ENCODE peak calls at places on chromosomes 5 and 9, in ten cellular contexts. One of them, this sample, is unnamed.

GRCh38 chr5:13957032-13957645 is 12.7 kb upstream of the DNAH5 start:
- DNase-seq in mesenchymal stem cell: peak; percentile 71
- DNase-seq in neuronal stem cell: peak; percentile 56
- DNase-seq in HCT116: peak; percentile 41
- DNase-seq in tibial artery: no peak
- DNase-seq in adipocyte: peak; percentile 76
- DNase-seq in CD4-positive, alpha-beta memory T cell: no peak
- DNase-seq in lung: no peak
- DNase-seq in GM23338: peak; percentile 89
- DNase-seq in tibial nerve: no peak
- DNase-seq in this sample: no peak

GRCh38 chr9:127741831-127742434 is 6.8 kb upstream of the TOR2A start:
- DNase-seq in lung: peak; percentile 82
- DNase-seq in CD4-positive, alpha-beta memory T cell: no peak
- DNase-seq in neuronal stem cell: peak; percentile 91
- DNase-seq in GM23338: peak; percentile 99
- DNase-seq in tibial nerve: no peak
- DNase-seq in HCT116: peak; percentile 18
- DNase-seq in tibial artery: no peak
- DNase-seq in mesenchymal stem cell: peak; percentile 81
- DNase-seq in adipocyte: peak; percentile 9
- DNase-seq in this sample: no peak

GRCh38 chr9:97501177-97501971 is at the start of gene TMOD1:
- DNase-seq in GM23338: peak; percentile 73
- DNase-seq in adipocyte: peak; percentile 76
- DNase-seq in mesenchymal stem cell: peak; percentile 48
- DNase-seq in CD4-positive, alpha-beta memory T cell: no peak
- DNase-seq in tibial artery: peak; percentile 90
- DNase-seq in tibial nerve: peak; percentile 52
- DNase-seq in lung: peak; percentile 51
- DNase-seq in HCT116: peak; percentile 23
- DNase-seq in neuronal stem cell: peak; percentile 37
- DNase-seq in this sample: peak; percentile 67

GRCh38 chr5:135386096-135386495 is 12.9 kb downstream of the MACROH2A1 start:
- DNase-seq in GM23338: no peak
- DNase-seq in HCT116: no peak
- DNase-seq in neuronal stem cell: no peak
- DNase-seq in lung: no peak
- DNase-seq in adipocyte: no peak
- DNase-seq in tibial artery: no peak
- DNase-seq in CD4-positive, alpha-beta memory T cell: no peak
- DNase-seq in mesenchymal stem cell: no peak
- DNase-seq in tibial nerve: no peak
- DNase-seq in this sample: no peak

GRCh38 chr5:84634256-84634655 is 249.6 kb upstream of the EDIL3 start:
- DNase-seq in CD4-positive, alpha-beta memory T cell: no peak
- DNase-seq in neuronal stem cell: no peak
- DNase-seq in tibial nerve: no peak
- DNase-seq in adipocyte: no peak
- DNase-seq in tibial artery: no peak
- DNase-seq in mesenchymal stem cell: no peak
- DNase-seq in lung: no peak
- DNase-seq in GM23338: no peak
- DNase-seq in HCT116: no peak
- DNase-seq in this sample: no peak

GRCh38 chr9:93670208-93671029 is 94.0 kb downstream of the PHF2 start:
- DNase-seq in adipocyte: peak; percentile 11
- DNase-seq in CD4-positive, alpha-beta memory T cell: no peak
- DNase-seq in lung: no peak
- DNase-seq in tibial nerve: no peak
- DNase-seq in tibial artery: peak; percentile 62
- DNase-seq in mesenchymal stem cell: peak; percentile 46
- DNase-seq in HCT116: no peak
- DNase-seq in GM23338: no peak
- DNase-seq in neuronal stem cell: no peak
- DNase-seq in this sample: no peak

GRCh38 chr5:138819065-138819464 is 56.1 kb downstream of the LRRTM2 start:
- DNase-seq in CD4-positive, alpha-beta memory T cell: no peak
- DNase-seq in lung: no peak
- DNase-seq in GM23338: peak; percentile 28
- DNase-seq in tibial artery: no peak
- DNase-seq in adipocyte: no peak
- DNase-seq in neuronal stem cell: no peak
- DNase-seq in mesenchymal stem cell: no peak
- DNase-seq in HCT116: no peak
- DNase-seq in tibial nerve: no peak
- DNase-seq in this sample: no peak

GRCh38 chr9:7879551-7880245 is 80.1 kb upstream of the DMAC1 start:
- DNase-seq in GM23338: peak; percentile 48
- DNase-seq in HCT116: no peak
- DNase-seq in adipocyte: no peak
- DNase-seq in CD4-positive, alpha-beta memory T cell: peak; percentile 1
- DNase-seq in mesenchymal stem cell: no peak
- DNase-seq in tibial artery: no peak
- DNase-seq in tibial nerve: no peak
- DNase-seq in lung: no peak
- DNase-seq in neuronal stem cell: peak; percentile 42
- DNase-seq in this sample: no peak

GRCh38 chr9:121689461-121690157 is 38.2 kb downstream of the DAB2IP start:
- DNase-seq in lung: no peak
- DNase-seq in HCT116: no peak
- DNase-seq in adipocyte: no peak
- DNase-seq in CD4-positive, alpha-beta memory T cell: no peak
- DNase-seq in mesenchymal stem cell: no peak
- DNase-seq in GM23338: no peak
- DNase-seq in tibial nerve: no peak
- DNase-seq in tibial artery: no peak
- DNase-seq in neuronal stem cell: no peak
- DNase-seq in this sample: no peak

GRCh38 chr9:32500768-32501167 is 25.2 kb downstream of the RIGI start:
- DNase-seq in lung: no peak
- DNase-seq in neuronal stem cell: no peak
- DNase-seq in tibial nerve: no peak
- DNase-seq in tibial artery: no peak
- DNase-seq in GM23338: no peak
- DNase-seq in adipocyte: no peak
- DNase-seq in CD4-positive, alpha-beta memory T cell: no peak
- DNase-seq in HCT116: no peak
- DNase-seq in mesenchymal stem cell: peak; percentile 63
- DNase-seq in this sample: no peak

GRCh38 chr5:41510176-41510831 is at the start of gene PLCXD3:
- DNase-seq in GM23338: peak; percentile 61
- DNase-seq in lung: peak; percentile 28
- DNase-seq in tibial artery: peak; percentile 74
- DNase-seq in adipocyte: peak; percentile 34
- DNase-seq in neuronal stem cell: peak; percentile 35
- DNase-seq in mesenchymal stem cell: no peak
- DNase-seq in tibial nerve: no peak
- DNase-seq in CD4-positive, alpha-beta memory T cell: no peak
- DNase-seq in HCT116: no peak
- DNase-seq in this sample: no peak

GRCh38 chr9:123353984-123354591 is 1.9 kb upstream of the CRB2 start:
- DNase-seq in CD4-positive, alpha-beta memory T cell: peak; percentile 33
- DNase-seq in mesenchymal stem cell: peak; percentile 71
- DNase-seq in HCT116: peak; percentile 52
- DNase-seq in tibial nerve: peak; percentile 50
- DNase-seq in GM23338: peak; percentile 91
- DNase-seq in lung: peak; percentile 62
- DNase-seq in tibial artery: no peak
- DNase-seq in neuronal stem cell: peak; percentile 81
- DNase-seq in adipocyte: peak; percentile 76
- DNase-seq in this sample: peak; percentile 24

GRCh38 chr5:92222449-92222848 is 839.3 kb upstream of the ARRDC3 start:
- DNase-seq in mesenchymal stem cell: no peak
- DNase-seq in adipocyte: peak; percentile 22
- DNase-seq in neuronal stem cell: no peak
- DNase-seq in tibial artery: no peak
- DNase-seq in HCT116: peak; percentile 12
- DNase-seq in lung: no peak
- DNase-seq in GM23338: peak; percentile 45
- DNase-seq in tibial nerve: no peak
- DNase-seq in CD4-positive, alpha-beta memory T cell: no peak
- DNase-seq in this sample: no peak
- H3K4me3 ChIP-seq in mesenchymal stem cell: no peak overlapping the region
- H3K4me3 ChIP-seq in adipocyte: no peak overlapping the region
- H3K4me3 ChIP-seq in neuronal stem cell: no peak overlapping the region
- H3K4me3 ChIP-seq in tibial artery: no peak overlapping the region
- H3K4me3 ChIP-seq in HCT116: no peak overlapping the region
- H3K4me3 ChIP-seq in lung: no peak overlapping the region
- H3K4me3 ChIP-seq in GM23338: no peak overlapping the region
- H3K4me3 ChIP-seq in tibial nerve: no peak overlapping the region
- H3K4me3 ChIP-seq in CD4-positive, alpha-beta memory T cell: no peak overlapping the region
- H3K4me3 ChIP-seq in this sample: no peak overlapping the region

DNA sequence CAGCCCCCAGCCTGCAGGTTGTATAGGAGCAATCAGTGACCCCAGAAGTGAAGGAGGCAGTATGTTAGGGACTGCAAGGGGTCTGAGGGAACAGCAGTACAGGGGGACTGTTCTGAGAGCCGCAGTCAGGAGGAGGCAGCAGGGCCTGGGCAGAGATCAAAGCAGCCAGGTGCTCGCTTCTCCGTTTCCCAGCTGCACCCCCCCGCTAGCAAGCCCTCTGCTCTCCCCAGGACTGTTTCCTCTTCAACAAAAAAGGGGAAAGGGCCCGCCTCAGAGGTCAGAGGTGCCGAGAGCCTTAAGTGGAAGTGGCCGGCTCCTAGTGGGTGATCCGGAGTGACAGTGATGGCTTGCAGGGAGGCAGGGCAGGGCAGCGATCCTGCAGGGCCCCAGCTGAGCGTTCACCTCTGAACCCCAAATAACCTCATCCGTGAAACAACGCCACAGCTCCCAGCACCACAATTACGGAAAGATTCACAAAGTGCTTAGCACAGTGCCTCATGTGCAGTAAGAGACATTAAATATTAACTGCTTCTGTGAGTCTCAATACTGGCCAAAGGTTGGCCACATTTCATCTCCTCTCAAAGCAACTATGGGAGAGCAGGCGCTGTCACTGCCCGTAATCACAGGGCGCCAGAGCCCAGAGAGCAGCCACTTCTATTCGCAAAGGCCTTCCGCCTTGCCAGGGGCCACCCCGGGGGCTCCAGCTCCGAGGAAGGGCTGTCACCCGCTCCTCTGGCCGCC is 8.0 kb downstream of the CLPTM1L start:
- DNase-seq in adipocyte: no peak
- DNase-seq in GM23338: no peak
- DNase-seq in tibial artery: no peak
- DNase-seq in tibial nerve: no peak
- DNase-seq in lung: no peak
- DNase-seq in CD4-positive, alpha-beta memory T cell: no peak
- DNase-seq in neuronal stem cell: no peak
- DNase-seq in HCT116: no peak
- DNase-seq in mesenchymal stem cell: no peak
- DNase-seq in this sample: no peak
- H3K4me1 ChIP-seq in adipocyte: no peaks in the 10 kb centered on the region
- H3K4me1 ChIP-seq in GM23338: no peaks in the 10 kb centered on the region
- H3K4me1 ChIP-seq in tibial artery: no peaks in the 10 kb centered on the region
- H3K4me1 ChIP-seq in tibial nerve: no peaks in the 10 kb centered on the region
- H3K4me1 ChIP-seq in lung: no peaks in the 10 kb centered on the region
- H3K4me1 ChIP-seq in CD4-positive, alpha-beta memory T cell: no peaks in the 10 kb centered on the region
- H3K4me1 ChIP-seq in neuronal stem cell: no peaks in the 10 kb centered on the region
- H3K4me1 ChIP-seq in HCT116: no peaks in the 10 kb centered on the region
- H3K4me1 ChIP-seq in mesenchymal stem cell: peaks cover 5% of the 10 kb centered on the region
- H3K4me1 ChIP-seq in this sample: peaks cover 6% of the 10 kb centered on the region

DNA sequence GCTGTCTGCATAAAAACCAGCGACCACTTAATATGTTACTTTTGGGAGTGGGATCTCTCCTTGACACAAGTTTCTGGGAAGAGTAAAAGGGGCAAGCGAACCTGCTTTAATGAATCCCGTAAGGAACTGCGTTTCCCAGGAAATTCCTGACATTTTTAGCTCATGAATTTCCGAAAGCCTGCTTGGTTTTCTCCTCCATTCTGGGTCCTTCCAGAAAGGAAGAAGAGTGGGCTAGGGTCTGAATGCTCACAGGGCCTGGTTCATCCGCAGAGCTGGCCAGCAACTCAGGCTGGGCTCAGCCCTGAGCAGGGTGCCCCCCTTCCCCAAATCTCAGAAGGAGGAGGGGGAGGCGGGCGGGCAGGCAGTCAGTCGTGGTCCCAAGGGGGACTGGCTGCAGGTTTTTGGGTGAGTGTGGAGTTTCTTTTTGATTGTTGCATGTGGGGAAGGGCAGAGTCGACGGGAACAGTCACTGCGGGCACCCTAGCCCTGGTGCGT is 1.2 kb upstream of the PURA start:
- DNase-seq in CD4-positive, alpha-beta memory T cell: no peak
- DNase-seq in tibial nerve: no peak
- DNase-seq in GM23338: peak; percentile 48
- DNase-seq in tibial artery: no peak
- DNase-seq in HCT116: no peak
- DNase-seq in mesenchymal stem cell: peak; percentile 16
- DNase-seq in adipocyte: peak; percentile 39
- DNase-seq in neuronal stem cell: no peak
- DNase-seq in lung: no peak
- DNase-seq in this sample: no peak
- H3K4me3 ChIP-seq in CD4-positive, alpha-beta memory T cell: no peak overlapping the region
- H3K4me3 ChIP-seq in tibial nerve: peak overlapping the region; percentile 78
- H3K4me3 ChIP-seq in GM23338: peak overlapping the region; percentile 80
- H3K4me3 ChIP-seq in tibial artery: peak overlapping the region; percentile 71
- H3K4me3 ChIP-seq in HCT116: peak overlapping the region; percentile 64
- H3K4me3 ChIP-seq in mesenchymal stem cell: peak overlapping the region; percentile 88
- H3K4me3 ChIP-seq in adipocyte: peak overlapping the region; percentile 90
- H3K4me3 ChIP-seq in neuronal stem cell: peak overlapping the region; percentile 86
- H3K4me3 ChIP-seq in lung: no peak overlapping the region
- H3K4me3 ChIP-seq in this sample: peak overlapping the region; percentile 77

GRCh38 chr5:78641060-78641474 is 7.5 kb downstream of the LHFPL2 start:
- DNase-seq in CD4-positive, alpha-beta memory T cell: no peak
- DNase-seq in tibial nerve: no peak
- DNase-seq in adipocyte: no peak
- DNase-seq in GM23338: no peak
- DNase-seq in tibial artery: no peak
- DNase-seq in neuronal stem cell: no peak
- DNase-seq in mesenchymal stem cell: no peak
- DNase-seq in lung: no peak
- DNase-seq in HCT116: no peak
- DNase-seq in this sample: no peak

GRCh38 chr5:78644129-78644528 is 4.4 kb downstream of the LHFPL2 start:
- DNase-seq in HCT116: no peak
- DNase-seq in CD4-positive, alpha-beta memory T cell: no peak
- DNase-seq in GM23338: no peak
- DNase-seq in adipocyte: no peak
- DNase-seq in tibial nerve: no peak
- DNase-seq in tibial artery: no peak
- DNase-seq in neuronal stem cell: no peak
- DNase-seq in lung: no peak
- DNase-seq in mesenchymal stem cell: no peak
- DNase-seq in this sample: no peak

GRCh38 chr5:78644741-78645300 is 3.8 kb downstream of the LHFPL2 start:
- DNase-seq in neuronal stem cell: no peak
- DNase-seq in CD4-positive, alpha-beta memory T cell: no peak
- DNase-seq in tibial nerve: no peak
- DNase-seq in HCT116: no peak
- DNase-seq in adipocyte: peak; percentile 68
- DNase-seq in lung: no peak
- DNase-seq in tibial artery: no peak
- DNase-seq in mesenchymal stem cell: no peak
- DNase-seq in GM23338: no peak
- DNase-seq in this sample: no peak

GRCh38 chr5:78640622-78641021 is 8.0 kb downstream of the LHFPL2 start:
- DNase-seq in mesenchymal stem cell: no peak
- DNase-seq in tibial artery: no peak
- DNase-seq in tibial nerve: no peak
- DNase-seq in adipocyte: no peak
- DNase-seq in GM23338: no peak
- DNase-seq in neuronal stem cell: no peak
- DNase-seq in HCT116: no peak
- DNase-seq in lung: no peak
- DNase-seq in CD4-positive, alpha-beta memory T cell: no peak
- DNase-seq in this sample: no peak

GRCh38 chr5:78642701-78643100 is 5.9 kb downstream of the LHFPL2 start:
- DNase-seq in CD4-positive, alpha-beta memory T cell: no peak
- DNase-seq in tibial nerve: no peak
- DNase-seq in tibial artery: no peak
- DNase-seq in mesenchymal stem cell: no peak
- DNase-seq in adipocyte: no peak
- DNase-seq in neuronal stem cell: no peak
- DNase-seq in lung: no peak
- DNase-seq in HCT116: no peak
- DNase-seq in GM23338: no peak
- DNase-seq in this sample: no peak
- H3K4me1 ChIP-seq in CD4-positive, alpha-beta memory T cell: peaks cover 11% of the 10 kb centered on the region
- H3K4me1 ChIP-seq in tibial nerve: peaks cover 20% of the 10 kb centered on the region
- H3K4me1 ChIP-seq in tibial artery: peaks cover 63% of the 10 kb centered on the region
- H3K4me1 ChIP-seq in mesenchymal stem cell: peaks cover 9% of the 10 kb centered on the region
- H3K4me1 ChIP-seq in adipocyte: peaks cover 60% of the 10 kb centered on the region
- H3K4me1 ChIP-seq in neuronal stem cell: peaks cover 38% of the 10 kb centered on the region
- H3K4me1 ChIP-seq in lung: peaks cover 17% of the 10 kb centered on the region
- H3K4me1 ChIP-seq in HCT116: peaks cover 19% of the 10 kb centered on the region
- H3K4me1 ChIP-seq in GM23338: peaks cover 47% of the 10 kb centered on the region
- H3K4me1 ChIP-seq in this sample: peaks cover 12% of the 10 kb centered on the region

This sample was measured in naive thymus-derived CD4-positive, alpha-beta T cell.